ENCODE peak calls at places on chromosomes 13 and 19, in nine cellular contexts. M is Calu3, U is fibroblast of pulmonary artery, A is fibroblast of lung, N is HCT116, T is astrocyte, P is endothelial cell, Q is AG09309, B is IMR-90. E is an unnamed sample.

GRCh38 chr13:87884874-87885273 is 213.7 kb downstream of the SLITRK5 start:
- DNase-seq in M (no peak), U (peak; percentile 10), A (peak; percentile 64), N (no peak), T (peak; percentile 53), P (peak; percentile 3), Q (no peak), B (peak; percentile 2), E (no peak)

GRCh38 chr13:93744033-93744432 is 517.4 kb downstream of the GPC6 start:
- DNase-seq in M (no peak), U (no peak), A (no peak), N (no peak), T (no peak), P (no peak), Q (no peak), B (no peak), E (no peak)

GRCh38 chr19:49896863-49897621 is at the start of gene IL4I1:
- DNase-seq in M (peak; percentile 63), U (peak; percentile 38), A (peak; percentile 20), N (no peak), T (peak; percentile 16), P (no peak), Q (no peak), B (peak; percentile 42), E (no peak)

GRCh38 chr13:46858776-46859175 is 38.1 kb downstream of the HTR2A start:
- DNase-seq in M (no peak), U (no peak), A (no peak), N (no peak), T (no peak), P (no peak), Q (no peak), B (no peak), E (peak; percentile 4)

GRCh38 chr19:56837492-56837891 is 3.0 kb downstream of the PEG3 start:
- DNase-seq in M (no peak), U (peak; percentile 22), A (no peak), N (no peak), T (no peak), P (no peak), Q (no peak), B (no peak), E (no peak)

GRCh38 chr13:68358218-68358817 is 1128.2 kb upstream of the PCDH9 start:
- DNase-seq in M (no peak), U (no peak), A (peak; percentile 10), N (no peak), T (no peak), P (no peak), Q (no peak), B (no peak), E (no peak)

GRCh38 chr19:397941-398706 is 10.8 kb downstream of the C2CD4C start:
- DNase-seq in M (no peak), U (no peak), A (no peak), N (no peak), T (no peak), P (no peak), Q (no peak), B (no peak), E (no peak)

GRCh38 chr19:1122021-1122971 is 18.5 kb downstream of the GPX4 start:
- DNase-seq in M (no peak), U (no peak), A (no peak), N (no peak), T (no peak), P (no peak), Q (no peak), B (no peak), E (no peak)

GRCh38 chr13:63408227-63409202 is 1992.9 kb upstream of the PCDH20 start:
- DNase-seq in M (no peak), U (peak; percentile 27), A (peak; percentile 38), N (no peak), T (peak; percentile 32), P (no peak), Q (no peak), B (peak; percentile 50), E (peak; percentile 50)

GRCh38 chr19:30314805-30315155 is 57.4 kb upstream of the ZNF536 start:
- DNase-seq in M (no peak), U (no peak), A (no peak), N (no peak), T (no peak), P (no peak), Q (no peak), B (no peak), E (no peak)

GRCh38 chr13:46698015-46698414 is 98.9 kb downstream of the ESD start:
- DNase-seq in M (no peak), U (no peak), A (no peak), N (no peak), T (no peak), P (no peak), Q (no peak), B (no peak), E (no peak)

GRCh38 chr19:28044477-28044876 is 1168.5 kb downstream of the UQCRFS1 start:
- DNase-seq in M (no peak), U (no peak), A (no peak), N (no peak), T (no peak), P (no peak), Q (no peak), B (no peak), E (no peak)

GRCh38 chr19:49786432-49786831 is 19.6 kb downstream of the AP2A1 start:
- DNase-seq in M (no peak), U (peak; percentile 49), A (peak; percentile 41), N (no peak), T (peak; percentile 20), P (no peak), Q (peak; percentile 21), B (peak; percentile 53), E (peak; percentile 85)

GRCh38 chr19:1189419-1189818 is 15.4 kb upstream of the SBNO2 start:
- DNase-seq in M (no peak), U (no peak), A (peak; percentile 71), N (peak; percentile 75), T (no peak), P (no peak), Q (no peak), B (peak; percentile 35), E (no peak)

GRCh38 chr19:2246801-2247361 is 2.2 kb upstream of the AMH start:
- DNase-seq in M (peak; percentile 25), U (peak; percentile 67), A (peak; percentile 32), N (no peak), T (no peak), P (no peak), Q (no peak), B (peak; percentile 35), E (peak; percentile 82)

DNA sequence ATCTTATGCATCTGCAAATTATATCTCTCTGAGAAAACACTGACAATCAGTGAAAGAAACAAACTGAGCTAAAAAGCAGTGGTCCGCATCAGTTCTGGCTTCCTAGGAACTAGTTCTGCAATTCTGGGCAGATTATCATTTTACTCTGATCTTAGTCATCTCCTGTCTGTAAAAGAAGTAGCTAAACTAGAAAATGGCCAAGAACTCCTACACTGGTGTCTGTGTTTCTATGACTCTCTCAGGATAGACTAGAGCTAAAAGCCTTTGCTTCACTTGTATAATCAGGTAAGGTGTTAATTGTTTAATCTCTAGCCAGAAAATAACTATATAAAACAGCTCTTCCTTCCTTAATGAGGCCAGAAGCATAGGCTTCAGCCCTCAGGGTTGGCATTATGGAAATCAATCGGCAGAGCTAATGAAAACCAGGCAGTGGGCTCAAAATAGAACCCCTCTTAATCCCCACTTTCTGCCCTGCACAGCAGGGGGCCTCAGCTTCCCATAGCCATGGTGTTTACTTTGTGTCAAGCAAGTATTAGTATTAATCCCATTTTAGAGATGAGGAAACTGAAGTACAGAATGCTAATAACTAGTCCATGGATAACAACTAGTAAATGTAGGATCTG is 459.2 kb downstream of the FGF14 start:
- DNase-seq in M (no peak), U (no peak), A (no peak), N (no peak), T (no peak), P (no peak), Q (no peak), B (no peak), E (no peak)
- TF ChIP-seq CTCF in M (no peak), U (no peak), A (peak; percentile 4), N (no peak), T (no peak), P (no peak), Q (no peak), B (no peak), E (no peak)

GRCh38 chr13:25756916-25757315 is 294.9 kb downstream of the SHISA2 start:
- DNase-seq in M (no peak), U (no peak), A (no peak), N (no peak), T (no peak), P (no peak), Q (no peak), B (no peak), E (no peak)
- TF ChIP-seq CTCF in M (no peak), U (no peak), A (no peak), N (no peak), T (no peak), P (no peak), Q (no peak), B (no peak), E (no peak)

GRCh38 chr19:46404884-46405658 is 8.3 kb downstream of the CCDC8 start:
- DNase-seq in M (no peak), U (peak; percentile 63), A (no peak), N (no peak), T (no peak), P (no peak), Q (no peak), B (no peak), E (peak; percentile 50)
- TF ChIP-seq CTCF in M (no peak), U (peak; percentile 27), A (peak; percentile 39), N (peak; percentile 17), T (no peak), P (no peak), Q (peak; percentile 7), B (no peak), E (no peak)

GRCh38 chr19:33723512-33723911 is 73.2 kb upstream of the KCTD15 start:
- DNase-seq in M (no peak), U (no peak), A (no peak), N (no peak), T (no peak), P (no peak), Q (no peak), B (no peak), E (no peak)

GRCh38 chr19:33720155-33720493 is 76.5 kb upstream of the KCTD15 start:
- DNase-seq in M (no peak), U (no peak), A (no peak), N (no peak), T (no peak), P (no peak), Q (no peak), B (no peak), E (no peak)

GRCh38 chr19:33720691-33721682 is 75.7 kb upstream of the KCTD15 start:
- DNase-seq in M (no peak), U (no peak), A (no peak), N (no peak), T (no peak), P (no peak), Q (no peak), B (no peak), E (no peak)

GRCh38 chr19:33722456-33723239 is 74.0 kb upstream of the KCTD15 start:
- DNase-seq in M (no peak), U (no peak), A (no peak), N (no peak), T (no peak), P (no peak), Q (no peak), B (no peak), E (no peak)

DNA sequence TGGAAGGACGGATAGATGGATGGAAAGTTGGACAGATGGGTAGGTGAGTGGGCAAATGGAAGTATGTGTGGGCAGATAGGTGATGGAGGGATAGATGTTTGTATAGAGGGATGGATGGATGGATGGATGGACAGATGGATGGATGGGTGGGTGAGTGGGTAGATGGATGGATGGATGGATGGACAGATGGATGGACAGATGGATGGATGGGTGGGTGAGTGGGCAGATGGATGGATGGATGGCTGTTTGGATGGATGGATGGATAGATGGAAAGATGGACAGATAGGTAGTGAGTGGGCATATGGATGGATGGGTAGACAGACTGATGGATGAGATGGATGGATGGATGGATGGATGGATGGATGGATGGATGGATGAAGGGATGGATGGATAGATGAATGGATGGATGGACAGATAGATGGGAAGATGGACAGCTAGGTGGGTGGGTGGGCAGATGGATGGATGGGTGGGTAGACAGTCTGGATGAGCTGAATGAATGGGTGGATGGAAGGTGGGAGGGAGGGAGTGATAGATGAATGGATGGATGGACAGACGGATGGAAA is 74.9 kb upstream of the KCTD15 start:
- DNase-seq in M (no peak), U (no peak), A (no peak), N (no peak), T (no peak), P (no peak), Q (no peak), B (no peak), E (no peak)
- TF ChIP-seq CTCF in M (no peak), U (no peak), A (no peak), N (no peak), T (no peak), P (no peak), Q (no peak), B (no peak), E (no peak)